ENCODE peak calls at places on chromosomes 5 and 9, in seven cellular contexts. U is K562, F is upper lobe of left lung, V is ovary, M is sigmoid colon, H is HCT116, W is HepG2. N is an unnamed sample.

GRCh38 chr5:138455191-138455930 is 9.9 kb upstream of the EGR1 start:
- DNase-seq in H (no peak), V (no peak), U (no peak), W (no peak), F (no peak), M (peak; percentile 51), N (no peak)

GRCh38 chr5:154176191-154176590 is 14.3 kb upstream of the GALNT10 start:
- DNase-seq in V (no peak), H (no peak), W (no peak), M (no peak), F (no peak), U (no peak), N (no peak)

GRCh38 chr5:73459366-73459765 is 10.8 kb upstream of the FOXD1 start:
- DNase-seq in U (no peak), W (no peak), H (no peak), M (no peak), V (no peak), F (no peak), N (no peak)

GRCh38 chr5:175344331-175345200 is 99.4 kb downstream of the DRD1 start:
- DNase-seq in U (no peak), W (peak; percentile 11), H (peak; percentile 71), F (no peak), V (no peak), M (no peak), N (no peak)

GRCh38 chr5:139458580-139459407 is 3.7 kb downstream of the ECSCR start:
- DNase-seq in U (no peak), M (no peak), W (no peak), H (no peak), V (no peak), F (no peak), N (peak; percentile 78)

GRCh38 chr9:137286980-137287383 is 9.5 kb downstream of the TOR4A start:
- DNase-seq in U (peak; percentile 62), H (peak; percentile 72), F (no peak), M (no peak), V (peak; percentile 25), W (peak; percentile 68), N (no peak)

GRCh38 chr9:115717298-115717697 is 436.3 kb upstream of the PAPPA start:
- DNase-seq in W (no peak), U (no peak), M (no peak), H (no peak), F (no peak), V (no peak), N (no peak)

GRCh38 chr9:86202338-86202882 is 57.0 kb downstream of the C9orf153 start:
- DNase-seq in U (peak; percentile 56), V (no peak), H (peak; percentile 27), M (no peak), W (peak; percentile 16), F (no peak), N (peak; percentile 63)

GRCh38 chr9:129069128-129069824 is 11.6 kb upstream of the DOLPP1 start:
- DNase-seq in H (no peak), F (no peak), M (peak; percentile 73), W (no peak), U (peak; percentile 83), V (no peak), N (peak; percentile 90)

GRCh38 chr5:37208883-37209808 is 40.0 kb downstream of the CPLANE1 start:
- DNase-seq in W (no peak), H (no peak), U (no peak), M (no peak), F (peak; percentile 71), V (peak; percentile 24), N (no peak)

GRCh38 chr9:110337727-110338522 is at the start of gene TXNDC8:
- DNase-seq in W (no peak), F (no peak), U (no peak), H (no peak), M (no peak), V (no peak), N (no peak)

GRCh38 chr9:70901013-70901412 is 220.4 kb downstream of the TRPM3 start:
- DNase-seq in F (no peak), M (no peak), U (no peak), W (no peak), H (no peak), V (no peak), N (no peak)

GRCh38 chr9:6672118-6672517 is 26.6 kb upstream of the GLDC start:
- DNase-seq in W (no peak), F (no peak), M (no peak), U (no peak), V (no peak), H (no peak), N (no peak)

GRCh38 chr9:76271755-76272154 is 122.5 kb downstream of the RFK start:
- DNase-seq in H (no peak), U (no peak), W (no peak), F (no peak), M (no peak), V (no peak), N (no peak)

DNA sequence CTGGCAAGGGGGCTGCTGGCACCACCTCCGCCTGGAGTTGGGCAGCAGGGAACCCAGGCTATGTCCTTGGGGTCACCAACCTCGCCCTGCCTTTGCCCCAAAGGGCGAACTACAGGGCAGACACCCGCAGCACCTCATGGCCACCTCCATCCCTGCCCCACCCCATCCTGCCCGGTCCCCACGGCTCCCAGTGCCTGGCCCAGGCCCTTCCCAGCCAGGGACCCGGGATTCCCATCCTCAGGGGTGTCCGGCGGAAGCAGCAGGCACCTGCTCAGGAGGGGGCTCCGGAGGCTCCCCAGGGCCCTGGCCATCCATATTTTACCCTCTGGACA is 37.0 kb downstream of the NACC2 start:
- DNase-seq in U (no peak), F (peak; percentile 58), M (no peak), H (no peak), V (no peak), W (no peak), N (peak; percentile 32)
- H3K4me3 ChIP-seq in U (no peak overlapping the region), F (no peak overlapping the region), M (no peak overlapping the region), H (no peak overlapping the region), V (no peak overlapping the region), W (no peak overlapping the region), N (no peak overlapping the region)

DNA sequence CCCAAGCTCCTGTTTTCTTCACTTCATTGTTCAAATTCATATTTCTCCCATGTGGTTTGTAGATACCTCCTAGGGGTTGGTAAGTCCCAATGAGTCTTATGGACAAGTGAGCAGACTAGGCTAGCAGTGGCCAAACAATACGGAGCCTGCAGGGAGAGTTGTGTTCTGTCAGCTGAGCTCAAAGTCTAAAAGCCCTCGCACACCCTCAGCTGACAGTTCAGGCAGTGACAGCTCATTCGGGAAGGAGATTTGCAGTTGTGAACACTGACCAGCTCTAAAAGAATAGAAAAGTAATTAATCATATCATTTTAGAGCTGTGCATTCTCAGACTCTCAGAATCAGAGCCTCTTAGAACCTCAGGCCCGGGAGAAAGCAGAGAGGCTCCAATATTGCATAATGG is 95.1 kb downstream of the SH3TC2 start:
- DNase-seq in M (peak; percentile 37), V (no peak), H (no peak), U (no peak), F (no peak), W (peak; percentile 39), N (no peak)
- TF ChIP-seq POLR2A in M (no peak), V (no peak), H (no peak), U (no peak), F (no peak), W (no peak), N (no peak)

GRCh38 chr5:33311893-33312292 is 128.9 kb upstream of the TARS1 start:
- DNase-seq in U (no peak), M (no peak), V (no peak), F (no peak), H (peak; percentile 4), W (no peak), N (no peak)

GRCh38 chr5:33315170-33315569 is 125.6 kb upstream of the TARS1 start:
- DNase-seq in H (no peak), M (no peak), U (no peak), F (no peak), V (no peak), W (no peak), N (no peak)

GRCh38 chr5:33313150-33313549 is 127.6 kb upstream of the TARS1 start:
- DNase-seq in F (no peak), W (no peak), U (no peak), H (peak; percentile 58), V (peak; percentile 30), M (no peak), N (no peak)

GRCh38 chr5:33310471-33310870 is 130.3 kb upstream of the TARS1 start:
- DNase-seq in W (no peak), F (no peak), V (no peak), U (no peak), M (no peak), H (no peak), N (no peak)

GRCh38 chr5:33312631-33313030 is 128.1 kb upstream of the TARS1 start:
- DNase-seq in H (no peak), M (no peak), V (no peak), F (no peak), U (no peak), W (no peak), N (no peak)
- H3K4me1 ChIP-seq in H (peaks cover 22% of the 10 kb centered on the region), M (peaks cover 38% of the 10 kb centered on the region), V (peaks cover 2% of the 10 kb centered on the region), F (peaks cover 5% of the 10 kb centered on the region), U (no peaks in the 10 kb centered on the region), W (peaks cover 10% of the 10 kb centered on the region), N (no peaks in the 10 kb centered on the region)

DNA sequence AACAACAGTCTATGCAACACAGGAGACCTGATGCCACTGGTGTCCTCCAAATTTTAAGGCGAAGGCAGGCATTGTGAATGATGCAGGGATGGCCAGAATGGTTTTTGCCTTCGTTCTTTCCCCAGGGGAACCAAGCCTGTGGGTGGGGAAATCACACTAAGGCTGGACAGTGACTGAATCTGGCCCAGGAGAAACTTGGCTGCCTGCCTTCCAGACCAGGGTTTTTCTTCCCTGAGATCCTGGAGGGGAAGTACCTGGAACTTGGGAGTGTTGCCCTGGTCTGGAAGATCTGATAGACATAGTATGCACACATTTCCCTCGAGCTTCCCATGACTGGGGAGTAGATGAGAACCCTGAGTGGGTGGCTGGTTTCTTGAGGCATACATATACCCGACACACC is 699 bp upstream of the IL11RA start:
- DNase-seq in U (no peak), F (no peak), V (peak; percentile 58), W (no peak), H (no peak), M (peak; percentile 81), N (no peak)
- H3K4me3 ChIP-seq in U (peak overlapping the region; percentile 34), F (peak overlapping the region; percentile 31), V (no peak overlapping the region), W (peak overlapping the region; percentile 34), H (peak overlapping the region; percentile 58), M (peak overlapping the region; percentile 43), N (peak overlapping the region; percentile 42)

DNA sequence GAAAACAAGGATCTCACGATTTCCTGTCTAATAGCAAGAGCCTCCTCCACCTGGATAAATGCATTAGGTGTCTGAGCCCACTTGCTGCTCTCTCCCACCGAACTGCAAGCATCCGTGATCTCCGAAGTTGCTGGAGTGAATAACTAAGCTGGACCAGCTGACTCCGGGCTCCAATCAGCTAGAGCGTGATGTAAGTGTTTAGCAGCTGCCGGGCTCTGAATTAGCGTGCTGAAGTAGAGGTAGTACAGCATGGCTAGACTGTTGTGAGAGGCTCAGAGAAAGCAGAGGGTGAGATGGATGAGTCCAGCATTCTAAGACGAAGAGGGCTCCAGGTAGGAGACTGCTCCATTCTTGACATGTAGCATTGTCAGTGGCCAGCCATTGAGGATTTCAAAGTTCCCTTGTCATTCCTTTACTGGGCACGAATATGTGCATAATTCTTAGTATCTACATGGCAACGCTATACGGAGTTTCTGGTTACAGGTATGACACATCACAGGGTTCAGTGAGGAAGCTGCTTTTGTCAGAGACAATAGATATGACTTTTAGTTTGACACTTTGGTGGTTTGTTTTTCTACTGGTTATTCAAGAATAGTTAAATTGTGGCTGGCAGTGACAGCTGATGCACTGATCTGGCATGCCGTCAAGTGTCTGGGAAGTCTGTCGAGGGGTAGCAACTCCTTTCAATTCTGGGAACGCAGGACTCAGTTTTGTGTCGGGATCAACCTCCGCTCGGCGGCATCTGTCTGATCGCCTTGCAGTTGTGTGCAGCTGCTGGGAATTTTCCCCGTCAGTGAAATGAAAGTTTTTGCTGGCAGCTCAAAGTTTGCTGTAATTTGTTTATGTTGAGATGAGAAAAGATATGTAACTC is 232.6 kb downstream of the MAST4 start:
- DNase-seq in V (peak; percentile 63), F (no peak), W (peak; percentile 7), U (no peak), M (peak; percentile 80), H (no peak), N (peak; percentile 67)
- TF ChIP-seq POLR2A in V (no peak), F (no peak), W (no peak), U (no peak), M (no peak), H (no peak), N (no peak)

N was measured in Peyer's patch.